ENCODE peak calls at places on chromosomes 1 and 21, in five cellular contexts. D is psoas muscle; G is CD8-positive, alpha-beta memory T cell; R is hepatocyte; J is left ventricle myocardium inferior. A is an unnamed sample. For H3K4me1 and H3K9me3, the result is how much of the 10 kb centered on the place peaks cover.

GRCh38 chr1:119687391-119688079 is 24.2 kb upstream of the PHGDH start:
- DNase-seq in R (no peak), D (no peak), J (no peak), G (no peak), A (no peak)

GRCh38 chr1:8598060-8598724 is 219.2 kb downstream of the RERE start:
- DNase-seq in D (no peak), R (peak), G (no peak), J (peak), A (no peak)

GRCh38 chr1:59947047-59947938 is 20.7 kb upstream of the CYP2J2 start:
- DNase-seq in G (peak), D (peak), J (no peak), R (peak), A (no peak)

GRCh38 chr1:178418284-178418955 is 78.3 kb downstream of the CLEC20A start:
- DNase-seq in G (no peak), R (no peak), D (no peak), J (no peak), A (no peak)

GRCh38 chr21:44300262-44300959 is 558 bp downstream of the PFKL start:
- DNase-seq in J (peak), R (peak), D (peak), G (peak), A (peak)

GRCh38 chr1:179353546-179353945 is 12.2 kb upstream of the AXDND1 start:
- DNase-seq in R (peak), J (peak), D (no peak), G (no peak), A (no peak)

GRCh38 chr21:43374228-43374885 is 52.6 kb downstream of the SIK1 start:
- DNase-seq in J (no peak), R (no peak), D (no peak), G (no peak), A (no peak)

GRCh38 chr1:60573121-60573520 is 499.6 kb upstream of the C1orf87 start:
- DNase-seq in D (no peak), J (no peak), G (no peak), R (no peak), A (no peak)

GRCh38 chr21:31198575-31198974 is 145.5 kb downstream of the TIAM1 start:
- DNase-seq in R (peak), J (no peak), D (no peak), G (no peak), A (no peak)

GRCh38 chr1:160681067-160681890 is 30.3 kb downstream of the CD48 start:
- DNase-seq in R (peak), D (peak), J (peak), G (peak), A (no peak)

GRCh38 chr1:96845464-96845863 is 123.9 kb downstream of the PTBP2 start:
- DNase-seq in G (no peak), R (peak), D (no peak), J (no peak), A (no peak)

GRCh38 chr1:235739124-235739523 is 89.5 kb upstream of the GNG4 start:
- DNase-seq in G (no peak), J (no peak), D (no peak), R (no peak), A (no peak)

GRCh38 chr1:40187399-40187798 is 26.2 kb downstream of the RLF start:
- DNase-seq in R (no peak), G (no peak), J (no peak), D (no peak), A (no peak)

GRCh38 chr1:205226868-205227583 is 720 bp upstream of the TMCC2 start:
- DNase-seq in G (no peak), D (no peak), R (no peak), J (no peak), A (no peak)

GRCh38 chr1:216325946-216326345 is 97.3 kb downstream of the USH2A start:
- DNase-seq in R (no peak), J (no peak), D (no peak), G (no peak), A (no peak)

GRCh38 chr1:79633456-79633855 is 626.9 kb upstream of the ADGRL4 start:
- DNase-seq in R (no peak), G (no peak), J (no peak), D (no peak), A (no peak)

GRCh38 chr1:97088386-97088785 is 366.8 kb downstream of the PTBP2 start:
- DNase-seq in G (no peak), D (no peak), R (no peak), J (no peak), A (no peak)

GRCh38 chr1:10755977-10756521 is 40.4 kb downstream of the CASZ1 start:
- DNase-seq in D (peak), G (peak), J (peak), R (peak), A (no peak)

GRCh38 chr1:246068113-246068512 is 439.0 kb downstream of the SMYD3 start:
- DNase-seq in D (no peak), J (no peak), G (no peak), R (no peak), A (no peak)

GRCh38 chr21:25283720-25284119 is 323.6 kb downstream of the MRPL39 start:
- DNase-seq in G (no peak), R (peak), D (no peak), J (no peak), A (no peak)

GRCh38 chr1:168057921-168058320 is 78.8 kb downstream of the GPR161 start:
- DNase-seq in J (no peak), R (no peak), G (no peak), D (no peak), A (no peak)

GRCh38 chr21:41472769-41473548 is 35.0 kb downstream of the TMPRSS2 start:
- DNase-seq in G (no peak), J (no peak), R (no peak), D (no peak), A (no peak)

GRCh38 chr1:154878371-154879355 is 8.6 kb upstream of the KCNN3 start:
- DNase-seq in R (peak), D (peak), J (peak), G (peak), A (peak)

GRCh38 chr1:7278827-7279752 is 492.0 kb upstream of the VAMP3 start:
- DNase-seq in R (no peak), G (no peak), D (no peak), J (no peak), A (no peak)

GRCh38 chr1:21909286-21909759 is 27.8 kb downstream of the HSPG2 start:
- DNase-seq in D (peak), G (no peak), J (no peak), R (no peak), A (no peak)

GRCh38 chr1:194975913-194976312 is 1632.3 kb downstream of the KCNT2 start:
- DNase-seq in D (no peak), G (no peak), J (no peak), R (no peak), A (no peak)

GRCh38 chr1:234521802-234522185 is 42.8 kb upstream of the TARBP1 start:
- DNase-seq in G (no peak), D (no peak), J (no peak), R (no peak), A (no peak)

GRCh38 chr1:180936110-180937011 is 23.7 kb downstream of the KIAA1614 start:
- DNase-seq in R (no peak), J (no peak), G (no peak), D (no peak), A (no peak)

GRCh38 chr1:17021896-17022295 is 10.2 kb upstream of the ATP13A2 start:
- DNase-seq in D (no peak), J (no peak), G (no peak), R (no peak), A (no peak)

GRCh38 chr1:147771216-147772125 is 11.1 kb upstream of the GJA5 start:
- DNase-seq in J (peak), D (peak), G (no peak), R (no peak), A (no peak)

GRCh38 chr1:201737350-201738060 is 91.5 kb upstream of the IPO9 start:
- DNase-seq in D (peak), G (no peak), J (peak), R (peak), A (no peak)

GRCh38 chr1:248811514-248812490 is 13.9 kb downstream of the SH3BP5L start:
- DNase-seq in G (no peak), J (no peak), R (no peak), D (no peak), A (no peak)

GRCh38 chr1:69433073-69433472 is 134.6 kb upstream of the LRRC7 start:
- DNase-seq in D (no peak), J (no peak), R (no peak), G (no peak), A (no peak)

GRCh38 chr1:154829062-154829461 is 41.0 kb downstream of the KCNN3 start:
- DNase-seq in R (no peak), J (no peak), G (no peak), D (no peak), A (no peak)

GRCh38 chr1:233233508-233234040 is 62.0 kb downstream of the PCNX2 start:
- DNase-seq in R (peak), J (no peak), G (no peak), D (no peak), A (no peak)

GRCh38 chr1:230273141-230273710 is 152.9 kb downstream of the PGBD5 start:
- DNase-seq in R (no peak), J (no peak), G (no peak), D (no peak), A (no peak)

GRCh38 chr1:230270940-230271325 is 155.2 kb downstream of the PGBD5 start:
- DNase-seq in J (no peak), R (no peak), G (no peak), D (no peak), A (no peak)

GRCh38 chr1:230274254-230274653 is 151.9 kb downstream of the PGBD5 start:
- DNase-seq in R (no peak), G (no peak), J (no peak), D (no peak), A (no peak)

GRCh38 chr1:230271396-230272035 is 154.6 kb downstream of the PGBD5 start:
- DNase-seq in J (no peak), R (no peak), D (no peak), G (no peak), A (peak)

DNA sequence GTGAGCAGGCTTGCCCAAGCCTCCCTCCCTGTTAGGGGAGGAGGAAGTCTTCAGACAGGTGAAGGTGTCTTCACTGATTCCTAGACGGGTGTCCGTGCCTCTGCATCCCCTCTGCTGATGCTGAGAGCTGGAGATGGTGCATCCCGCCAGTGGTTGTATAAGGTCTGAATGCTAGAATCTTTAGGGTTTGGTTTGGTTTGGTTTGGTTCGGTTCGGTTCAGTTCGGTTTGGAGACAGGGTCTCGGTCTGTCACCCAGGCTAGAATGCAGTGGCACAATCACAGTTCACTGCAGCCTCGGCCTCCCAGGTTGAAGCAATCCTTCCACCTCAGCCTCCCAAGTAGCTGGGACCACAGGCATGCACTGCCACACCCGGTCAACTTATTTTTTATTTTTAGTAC is 153.6 kb downstream of the PGBD5 start:
- DNase-seq in D (no peak), J (no peak), G (no peak), R (no peak), A (peak)
- H3K4me1 ChIP-seq in D (under half), J (under half), G (under half), R (under half), A (under half)

GRCh38 chr1:152747831-152748230 is 10.0 kb upstream of the KPRP start:
- DNase-seq in D (no peak), J (no peak), G (no peak), R (no peak), A (no peak)
- H3K9me3 ChIP-seq in D (under half), J (under half), G (under half), R (under half), A (under half)

DNA sequence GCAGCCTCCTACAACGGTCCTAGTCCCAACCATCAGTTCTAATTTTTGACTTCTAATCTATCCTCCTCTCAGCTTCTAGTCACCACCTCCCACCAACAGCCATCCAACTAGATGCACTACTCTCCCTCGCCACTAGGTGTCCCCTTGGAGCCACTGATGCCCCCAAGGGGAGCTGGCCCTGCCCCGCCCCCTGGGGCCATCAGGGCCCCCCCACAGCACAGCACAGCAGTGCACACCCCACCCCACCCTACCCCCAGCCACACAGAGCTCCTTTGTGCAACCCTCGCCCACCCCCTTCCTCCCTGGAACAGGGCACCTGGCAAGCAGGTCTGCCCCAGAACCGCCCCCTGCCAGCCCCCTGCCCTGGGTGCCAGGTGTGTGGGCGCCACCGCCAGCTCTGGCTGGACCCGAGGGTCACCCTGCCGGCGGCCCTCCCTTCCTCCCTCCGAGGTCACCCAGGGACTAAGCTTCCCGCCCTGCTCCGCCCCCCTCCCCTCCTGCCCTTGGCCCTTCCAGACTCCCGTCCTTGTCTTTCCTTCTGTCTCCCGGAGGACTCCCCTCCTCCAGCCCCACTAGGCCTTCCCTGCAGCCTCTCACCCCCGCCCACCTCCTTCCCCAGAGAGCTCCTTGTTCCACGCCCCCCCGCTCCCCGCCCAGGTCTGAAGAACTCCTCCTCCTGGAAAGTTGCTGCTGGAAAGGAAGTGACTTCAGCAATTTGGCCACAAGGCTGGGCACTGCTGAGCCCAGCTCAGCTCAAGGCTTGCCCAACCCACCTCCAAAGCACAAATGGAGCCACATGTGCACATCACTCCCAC is 47.0 kb downstream of the AHDC1 start:
- DNase-seq in D (peak), R (peak), G (peak), J (peak), A (peak)
- H3K4me1 ChIP-seq in D (half or more), R (half or more), G (under half), J (half or more), A (under half)

GRCh38 chr21:23218667-23219066 is 2220.5 kb downstream of the NCAM2 start:
- DNase-seq in G (no peak), J (no peak), R (no peak), D (no peak), A (no peak)
- H3K9me3 ChIP-seq in G (under half), J (under half), R (under half), D (under half), A (under half)

DNA sequence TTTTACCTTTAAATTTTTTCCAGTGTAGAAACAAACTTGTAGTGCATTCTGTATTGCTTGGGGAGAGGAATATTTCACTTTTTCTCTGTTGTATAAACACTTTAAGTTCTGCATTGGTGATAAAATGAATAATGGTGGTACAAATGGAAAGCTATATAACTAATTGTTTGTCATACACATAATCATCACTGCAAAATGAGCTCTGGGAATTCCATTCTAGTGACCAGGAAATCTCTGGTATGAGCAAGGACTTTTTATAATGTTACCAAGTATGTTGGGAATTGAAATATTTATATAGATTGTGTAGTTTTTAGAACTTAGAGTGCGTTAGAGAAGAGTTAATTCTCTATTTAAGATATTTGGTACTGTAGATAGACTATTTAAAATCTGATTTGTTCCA is 5.0 kb upstream of the FMN2 start:
- DNase-seq in J (no peak), R (no peak), D (no peak), G (no peak), A (no peak)
- H3K4me1 ChIP-seq in J (under half), R (under half), D (under half), G (under half), A (under half)

GRCh38 chr1:2882968-2883696 is 81.6 kb upstream of the TTC34 start:
- DNase-seq in G (no peak), D (no peak), J (no peak), R (no peak), A (no peak)
- H3K9me3 ChIP-seq in G (under half), D (under half), J (under half), R (under half), A (under half)

GRCh38 chr1:110341872-110342331 is 2.7 kb downstream of the RBM15 start:
- DNase-seq in G (no peak), R (no peak), J (no peak), D (no peak), A (no peak)
- H3K4me1 ChIP-seq in G (half or more), R (under half), J (half or more), D (half or more), A (under half)

DNA sequence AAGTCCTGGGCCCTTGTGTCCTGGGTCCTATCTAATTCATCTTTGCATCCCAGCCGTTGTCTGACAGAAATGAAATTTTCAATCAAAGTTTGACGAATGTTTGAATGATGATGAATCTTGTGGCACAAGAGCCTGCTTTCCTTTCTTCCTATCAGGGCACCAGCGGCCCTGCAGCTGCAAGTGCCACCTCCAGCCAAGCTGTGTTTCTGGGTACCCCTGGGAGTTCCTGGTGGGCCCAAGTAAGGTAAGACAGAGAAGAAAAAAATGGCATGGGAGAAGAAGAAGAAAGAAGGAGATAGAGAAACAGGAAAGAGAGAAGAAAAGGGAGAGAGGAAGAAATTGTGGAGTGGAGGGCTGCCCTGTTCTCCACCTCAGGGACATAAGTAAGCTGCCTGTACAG is 782.1 kb upstream of the TPTE start:
- DNase-seq in G (no peak), R (no peak), J (no peak), D (no peak), A (no peak)
- H3K9me3 ChIP-seq in G (under half), R (under half), J (under half), D (under half), A (under half)

GRCh38 chr1:52702886-52703787 is 5.0 kb upstream of the COA7 start:
- DNase-seq in G (peak), J (peak), R (peak), D (peak), A (peak)
- H3K4me1 ChIP-seq in G (under half), J (under half), R (under half), D (under half), A (under half)